ENCODE peak calls at places on chromosomes 13 and 19, in ten cellular contexts. O, L, T, X, S, D, V, P, U and Y are unnamed samples.

GRCh38 chr13:36814465-36814864 is 4.6 kb upstream of the RFXAP start:
- DNase-seq in O (no peak), L (peak; percentile 57), T (no peak), X (no peak), S (no peak), D (no peak), V (no peak), P (no peak), U (no peak), Y (no peak)

GRCh38 chr19:42005504-42005903 is 11.5 kb upstream of the ATP1A3 start:
- DNase-seq in O (no peak), L (no peak), T (no peak), X (no peak), S (no peak), D (no peak), V (no peak), P (no peak), U (no peak), Y (no peak)

GRCh38 chr19:56114711-56115110 is 6.4 kb downstream of the ZNF787 start:
- DNase-seq in O (no peak), L (no peak), T (no peak), X (no peak), S (peak; percentile 37), D (no peak), V (no peak), P (no peak), U (peak; percentile 35), Y (no peak)

GRCh38 chr13:51585234-51585672 is 991 bp downstream of the WDFY2 start:
- DNase-seq in O (no peak), L (peak; percentile 45), T (no peak), X (no peak), S (no peak), D (no peak), V (no peak), P (no peak), U (no peak), Y (no peak)

GRCh38 chr13:44142911-44143665 is 230.5 kb upstream of the SERP2 start:
- DNase-seq in O (peak; percentile 73), L (peak; percentile 29), T (no peak), X (no peak), S (no peak), D (no peak), V (no peak), P (no peak), U (no peak), Y (no peak)

GRCh38 chr13:77565635-77566034 is 30.1 kb downstream of the SCEL start:
- DNase-seq in O (peak; percentile 8), L (peak; percentile 58), T (no peak), X (no peak), S (no peak), D (no peak), V (no peak), P (no peak), U (no peak), Y (no peak)

GRCh38 chr13:31773538-31773937 is 34.2 kb downstream of the RXFP2 start:
- DNase-seq in O (peak; percentile 84), L (peak; percentile 73), T (no peak), X (no peak), S (no peak), D (no peak), V (no peak), P (no peak), U (no peak), Y (no peak)

GRCh38 chr13:103199380-103200088 is 133.3 kb upstream of the SLC10A2 start:
- DNase-seq in O (no peak), L (peak; percentile 3), T (no peak), X (no peak), S (no peak), D (no peak), V (no peak), P (no peak), U (no peak), Y (no peak)

GRCh38 chr19:10270180-10270615 is 722 bp upstream of the ICAM1 start:
- DNase-seq in O (no peak), L (peak; percentile 68), T (peak; percentile 83), X (peak; percentile 76), S (peak; percentile 43), D (peak; percentile 72), V (peak; percentile 62), P (no peak), U (peak; percentile 93), Y (peak; percentile 78)

GRCh38 chr13:35789335-35790166 is 313.1 kb upstream of the MAB21L1 start:
- DNase-seq in O (peak; percentile 39), L (peak; percentile 66), T (no peak), X (no peak), S (no peak), D (no peak), V (no peak), P (no peak), U (no peak), Y (no peak)

GRCh38 chr13:46698015-46698414 is 98.9 kb downstream of the ESD start:
- DNase-seq in O (no peak), L (no peak), T (no peak), X (peak; percentile 67), S (peak; percentile 40), D (no peak), V (no peak), P (no peak), U (no peak), Y (peak; percentile 79)

GRCh38 chr13:70816853-70817252 is 708.6 kb upstream of the KLHL1 start:
- DNase-seq in O (peak; percentile 23), L (no peak), T (no peak), X (no peak), S (no peak), D (no peak), V (no peak), P (no peak), U (no peak), Y (no peak)

GRCh38 chr13:46202188-46202795 is 9.4 kb upstream of the LRRC63 start:
- DNase-seq in O (no peak), L (no peak), T (no peak), X (no peak), S (no peak), D (no peak), V (no peak), P (no peak), U (no peak), Y (no peak)

GRCh38 chr19:7366701-7367420 is 18.1 kb downstream of the ARHGEF18 start:
- DNase-seq in O (peak; percentile 26), L (peak; percentile 59), T (no peak), X (no peak), S (no peak), D (no peak), V (peak; percentile 31), P (no peak), U (no peak), Y (no peak)

GRCh38 chr13:66574606-66575005 is 655.5 kb downstream of the PCDH9 start:
- DNase-seq in O (peak; percentile 61), L (no peak), T (no peak), X (no peak), S (no peak), D (no peak), V (no peak), P (no peak), U (no peak), Y (no peak)

GRCh38 chr19:40718774-40719391 is 2.0 kb downstream of the ITPKC start:
- DNase-seq in O (peak; percentile 16), L (peak; percentile 49), T (peak; percentile 84), X (peak; percentile 52), S (peak; percentile 85), D (peak; percentile 87), V (no peak), P (no peak), U (peak; percentile 91), Y (peak; percentile 76)

GRCh38 chr19:5851302-5851701 is at the start of gene FUT3:
- DNase-seq in O (no peak), L (no peak), T (peak; percentile 72), X (no peak), S (no peak), D (no peak), V (no peak), P (no peak), U (peak; percentile 65), Y (no peak)

GRCh38 chr19:46052896-46053295 is 12.1 kb upstream of the IGFL4 start:
- DNase-seq in O (no peak), L (no peak), T (no peak), X (no peak), S (no peak), D (no peak), V (no peak), P (no peak), U (no peak), Y (no peak)
- H3K27me3 ChIP-seq in O (peaks cover 12% of the 10 kb centered on the region), L (no peaks in the 10 kb centered on the region), T (no peaks in the 10 kb centered on the region), X (peaks cover 97% of the 10 kb centered on the region), S (no peaks in the 10 kb centered on the region), D (no peaks in the 10 kb centered on the region), V (peaks cover 6% of the 10 kb centered on the region), P (no peaks in the 10 kb centered on the region), U (peaks cover 28% of the 10 kb centered on the region), Y (no peaks in the 10 kb centered on the region)

DNA sequence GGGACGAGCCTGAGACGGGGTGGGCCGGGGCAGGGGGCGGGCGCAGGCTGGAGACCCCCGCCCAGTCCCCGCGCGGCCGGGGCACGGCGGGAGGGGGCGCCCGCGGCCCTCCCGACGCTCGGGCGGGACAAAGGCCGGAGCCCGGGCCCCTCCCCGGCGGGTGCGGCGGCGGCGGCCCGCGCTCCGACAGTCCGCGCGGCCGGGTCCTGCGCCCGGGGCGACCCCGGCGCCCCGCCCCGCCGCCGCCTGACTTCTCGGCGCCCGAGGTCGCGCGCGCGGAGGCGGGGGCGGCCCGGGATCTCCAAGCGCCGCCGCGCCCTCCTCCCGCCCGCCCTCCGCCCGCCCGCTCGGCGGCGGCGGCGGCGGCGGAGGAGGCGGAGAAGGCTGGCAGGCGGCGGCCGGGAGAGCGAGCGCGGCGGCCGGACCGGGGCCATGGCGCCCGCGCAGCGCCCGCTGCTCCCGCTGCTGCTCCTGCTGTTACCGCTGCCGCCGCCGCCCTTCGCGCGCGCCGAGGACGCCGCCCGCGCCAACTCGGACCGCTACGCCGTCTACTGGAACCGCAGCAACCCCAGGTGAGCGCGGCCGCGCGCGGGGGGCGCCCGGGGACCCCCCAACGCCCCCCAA is at the start of gene EFNA2:
- DNase-seq in O (no peak), L (no peak), T (no peak), X (no peak), S (no peak), D (no peak), V (no peak), P (no peak), U (no peak), Y (no peak)
- H3K4me3 ChIP-seq in O (no peak within 1 kb of the TSS), L (peak within 1 kb of the TSS; percentile 45), T (no peak within 1 kb of the TSS), X (peak within 1 kb of the TSS; percentile 27), S (no peak within 1 kb of the TSS), D (no peak within 1 kb of the TSS), V (no peak within 1 kb of the TSS), P (peak within 1 kb of the TSS; percentile 49), U (no peak within 1 kb of the TSS), Y (peak within 1 kb of the TSS; percentile 38)

DNA sequence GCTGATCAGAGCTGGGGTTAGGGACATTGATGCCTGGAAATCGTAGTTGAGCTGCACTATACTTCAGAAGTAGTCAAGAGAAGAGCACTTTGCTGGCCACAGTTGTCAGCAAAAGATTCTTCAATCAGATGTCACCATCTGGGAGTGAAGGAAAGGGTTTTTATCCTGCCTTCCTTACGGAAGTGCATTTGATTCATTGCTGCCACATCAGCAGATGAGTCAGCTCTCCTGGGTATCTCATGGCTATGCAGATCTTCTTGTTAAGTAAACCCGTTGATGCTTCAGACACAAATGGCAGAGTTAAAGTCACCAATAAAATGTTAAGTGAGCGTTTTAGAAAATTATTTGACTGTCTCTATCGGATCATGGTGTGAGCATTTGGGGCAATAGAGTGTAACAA is 283.3 kb upstream of the ARGLU1 start:
- DNase-seq in O (peak; percentile 3), L (no peak), T (no peak), X (no peak), S (no peak), D (no peak), V (no peak), P (no peak), U (no peak), Y (no peak)
- H3K4me1 ChIP-seq in O (no peaks in the 10 kb centered on the region), L (no peaks in the 10 kb centered on the region), T (no peaks in the 10 kb centered on the region), X (no peaks in the 10 kb centered on the region), S (no peaks in the 10 kb centered on the region), D (no peaks in the 10 kb centered on the region), V (no peaks in the 10 kb centered on the region), P (no peaks in the 10 kb centered on the region), U (no peaks in the 10 kb centered on the region), Y (no peaks in the 10 kb centered on the region)

GRCh38 chr19:49439841-49440240 is 1.5 kb downstream of the SLC17A7 start:
- DNase-seq in O (no peak), L (no peak), T (no peak), X (no peak), S (no peak), D (no peak), V (no peak), P (no peak), U (no peak), Y (no peak)
- H3K27me3 ChIP-seq in O (peaks cover 70% of the 10 kb centered on the region), L (peaks cover 70% of the 10 kb centered on the region), T (peaks cover 4% of the 10 kb centered on the region), X (peaks cover 77% of the 10 kb centered on the region), S (peaks cover 9% of the 10 kb centered on the region), D (no peaks in the 10 kb centered on the region), V (peaks cover 56% of the 10 kb centered on the region), P (peaks cover 22% of the 10 kb centered on the region), U (peaks cover 66% of the 10 kb centered on the region), Y (no peaks in the 10 kb centered on the region)